ENCODE peak calls at places on chromosome X, in seven cellular contexts. Q is tibial nerve, A is endodermal cell, I is K562, G is lower lobe of right lung, K is upper lobe of right lung, D is sigmoid colon. M is an unnamed sample. For H3K27me3, the result is how much of the 10 kb centered on the place peaks cover.

GRCh38 chrX:126820700-126821420 is 1.3 kb downstream of the PRR32 start:
- DNase-seq in Q (no peak), A (peak), I (no peak), G (no peak), K (no peak), D (no peak), M (no peak)

GRCh38 chrX:47233333-47234113 is 714 bp downstream of the USP11 start:
- DNase-seq in Q (peak), A (peak), I (peak), G (peak), K (peak), D (peak), M (peak)

GRCh38 chrX:103330601-103331397 is 760 bp downstream of the TCEAL7 start:
- DNase-seq in Q (no peak), A (peak), I (no peak), G (no peak), K (no peak), D (peak), M (no peak)

GRCh38 chrX:153551135-153551534 is 33.7 kb downstream of the ATP2B3 start:
- DNase-seq in Q (no peak), A (no peak), I (no peak), G (no peak), K (no peak), D (no peak), M (no peak)

GRCh38 chrX:44874481-44875184 is 1.6 kb downstream of the KDM6A start:
- DNase-seq in Q (no peak), A (peak), I (peak), G (no peak), K (no peak), D (no peak), M (peak)

GRCh38 chrX:72247206-72247944 is 8.5 kb upstream of the ERCC6L start:
- DNase-seq in Q (no peak), A (no peak), I (no peak), G (peak), K (peak), D (no peak), M (no peak)

GRCh38 chrX:33156152-33156726 is 55.1 kb downstream of the DMD start:
- DNase-seq in Q (no peak), A (no peak), I (no peak), G (no peak), K (no peak), D (no peak), M (no peak)

GRCh38 chrX:75547783-75548182 is 24.9 kb upstream of the ZDHHC15 start:
- DNase-seq in Q (peak), A (no peak), I (no peak), G (peak), K (peak), D (peak), M (no peak)

GRCh38 chrX:132958086-132958703 is at the start of gene HS6ST2:
- DNase-seq in Q (no peak), A (peak), I (no peak), G (no peak), K (peak), D (no peak), M (peak)

GRCh38 chrX:134936542-134936941 is 54.2 kb upstream of the SMIM10 start:
- DNase-seq in Q (no peak), A (no peak), I (no peak), G (no peak), K (no peak), D (no peak), M (no peak)

GRCh38 chrX:23118890-23119527 is 119.2 kb downstream of the DDX53 start:
- DNase-seq in Q (no peak), A (no peak), I (no peak), G (no peak), K (no peak), D (no peak), M (no peak)

GRCh38 chrX:118627084-118627758 is 100.2 kb upstream of the IL13RA1 start:
- DNase-seq in Q (no peak), A (no peak), I (no peak), G (no peak), K (no peak), D (no peak), M (no peak)

GRCh38 chrX:21698274-21698673 is 40.1 kb upstream of the KLHL34 start:
- DNase-seq in Q (no peak), A (no peak), I (no peak), G (no peak), K (no peak), D (no peak), M (no peak)

GRCh38 chrX:5425119-5425518 is 803.5 kb downstream of the NLGN4X start:
- DNase-seq in Q (no peak), A (no peak), I (no peak), G (no peak), K (no peak), D (no peak), M (no peak)

GRCh38 chrX:7272301-7272700 is 124.3 kb upstream of the PUDP start:
- DNase-seq in Q (no peak), A (no peak), I (no peak), G (no peak), K (no peak), D (no peak), M (no peak)

GRCh38 chrX:120740072-120740471 is 110.2 kb upstream of the C1GALT1C1 start:
- DNase-seq in Q (no peak), A (no peak), I (no peak), G (no peak), K (no peak), D (no peak), M (no peak)

GRCh38 chrX:150049647-150050046 is 111.4 kb upstream of the EOLA2 start:
- DNase-seq in Q (no peak), A (no peak), I (no peak), G (no peak), K (no peak), D (no peak), M (no peak)

GRCh38 chrX:3939967-3940610 is 226.6 kb upstream of the PRKX start:
- DNase-seq in Q (no peak), A (no peak), I (peak), G (no peak), K (no peak), D (no peak), M (no peak)

GRCh38 chrX:111728096-111728495 is 47.1 kb downstream of the ALG13 start:
- DNase-seq in Q (no peak), A (no peak), I (no peak), G (no peak), K (no peak), D (no peak), M (no peak)

GRCh38 chrX:134173541-134174272 is 63.3 kb upstream of the CCDC160 start:
- DNase-seq in Q (no peak), A (peak), I (no peak), G (no peak), K (no peak), D (no peak), M (no peak)

GRCh38 chrX:37746268-37746931 is 33.5 kb upstream of the CYBB start:
- DNase-seq in Q (no peak), A (no peak), I (no peak), G (no peak), K (no peak), D (no peak), M (peak)

GRCh38 chrX:150032742-150033141 is 94.5 kb upstream of the EOLA2 start:
- DNase-seq in Q (no peak), A (no peak), I (no peak), G (no peak), K (no peak), D (no peak), M (no peak)

GRCh38 chrX:54358424-54359211 is 772 bp upstream of the WNK3 start:
- DNase-seq in Q (no peak), A (peak), I (no peak), G (peak), K (peak), D (peak), M (peak)

GRCh38 chrX:2508648-2509335 is 8.0 kb upstream of the DHRSX start:
- DNase-seq in Q (no peak), A (no peak), I (no peak), G (no peak), K (peak), D (no peak), M (no peak)
- TF ChIP-seq CTCF in Q (no peak), A (no peak), I (no peak), G (no peak), K (no peak), D (no peak), M (no peak)

GRCh38 chrX:40267334-40268118 is 169.8 kb upstream of the BCOR start:
- DNase-seq in Q (peak), A (no peak), I (no peak), G (no peak), K (peak), D (peak), M (peak)
- H3K4me3 ChIP-seq in Q (peak), A (no peak), I (peak), G (peak), K (peak), D (peak), M (peak)

GRCh38 chrX:53321943-53322497 is 40.6 kb upstream of the IQSEC2 start:
- DNase-seq in Q (no peak), A (no peak), I (no peak), G (no peak), K (no peak), D (no peak), M (no peak)
- H3K27me3 ChIP-seq in Q (under half), A (half or more), I (half or more), G (under half), K (under half), D (under half), M (under half)

DNA sequence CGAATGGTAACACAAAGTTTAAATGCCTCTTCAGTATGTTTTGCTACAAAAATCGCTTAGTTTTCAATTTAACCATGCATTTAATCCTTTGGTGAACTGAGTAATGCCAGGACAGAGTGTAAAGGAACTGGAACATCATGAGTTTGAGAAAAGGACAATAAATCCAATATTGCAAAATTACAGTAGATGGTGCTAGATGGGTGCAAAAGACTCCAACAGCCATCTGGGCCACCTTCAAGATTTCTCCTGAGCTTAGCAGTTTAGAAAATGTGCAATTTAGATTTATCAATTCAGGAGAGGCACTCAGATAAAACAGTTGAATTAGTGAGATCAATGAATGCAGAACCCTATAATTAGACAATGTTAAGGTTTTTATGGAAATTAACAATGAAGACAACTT is 33.2 kb upstream of the MID1IP1 start:
- DNase-seq in Q (no peak), A (no peak), I (no peak), G (no peak), K (no peak), D (no peak), M (no peak)
- TF ChIP-seq CTCF in Q (peak), A (no peak), I (peak), G (peak), K (peak), D (no peak), M (no peak)

GRCh38 chrX:49164589-49165360 is 2.2 kb downstream of the MAGIX start:
- DNase-seq in Q (no peak), A (no peak), I (no peak), G (no peak), K (no peak), D (no peak), M (no peak)

GRCh38 chrX:49165901-49166881 is 3.6 kb downstream of the MAGIX start:
- DNase-seq in Q (peak), A (peak), I (peak), G (peak), K (peak), D (peak), M (peak)

GRCh38 chrX:49166914-49167739 is 4.6 kb downstream of the MAGIX start:
- DNase-seq in Q (peak), A (peak), I (peak), G (peak), K (peak), D (peak), M (peak)

GRCh38 chrX:49163555-49164419 is 1.2 kb downstream of the MAGIX start:
- DNase-seq in Q (peak), A (peak), I (peak), G (peak), K (peak), D (peak), M (peak)

GRCh38 chrX:49167740-49168108 is 4.0 kb upstream of the PLP2 start:
- DNase-seq in Q (no peak), A (no peak), I (no peak), G (no peak), K (no peak), D (no peak), M (no peak)
- H3K4me3 ChIP-seq in Q (peak), A (no peak), I (peak), G (peak), K (peak), D (peak), M (peak)

GRCh38 chrX:129959493-129959832 is 23.0 kb upstream of the BCORL1 start:
- DNase-seq in Q (no peak), A (peak), I (peak), G (no peak), K (no peak), D (no peak), M (no peak)

GRCh38 chrX:129965166-129965565 is 17.3 kb upstream of the BCORL1 start:
- DNase-seq in Q (no peak), A (no peak), I (no peak), G (no peak), K (no peak), D (no peak), M (no peak)

GRCh38 chrX:129963729-129964128 is 18.7 kb upstream of the BCORL1 start:
- DNase-seq in Q (no peak), A (no peak), I (no peak), G (no peak), K (no peak), D (no peak), M (no peak)

GRCh38 chrX:129958814-129959492 is 23.5 kb upstream of the BCORL1 start:
- DNase-seq in Q (no peak), A (no peak), I (no peak), G (no peak), K (no peak), D (no peak), M (no peak)

GRCh38 chrX:129961180-129962083 is 21.0 kb upstream of the BCORL1 start:
- DNase-seq in Q (no peak), A (peak), I (peak), G (peak), K (peak), D (peak), M (peak)
- H3K27me3 ChIP-seq in Q (under half), A (under half), I (under half), G (under half), K (under half), D (under half), M (under half)

GRCh38 chrX:68808686-68809357 is 20.0 kb upstream of the EFNB1 start:
- DNase-seq in Q (no peak), A (peak), I (no peak), G (no peak), K (no peak), D (no peak), M (no peak)

DNA sequence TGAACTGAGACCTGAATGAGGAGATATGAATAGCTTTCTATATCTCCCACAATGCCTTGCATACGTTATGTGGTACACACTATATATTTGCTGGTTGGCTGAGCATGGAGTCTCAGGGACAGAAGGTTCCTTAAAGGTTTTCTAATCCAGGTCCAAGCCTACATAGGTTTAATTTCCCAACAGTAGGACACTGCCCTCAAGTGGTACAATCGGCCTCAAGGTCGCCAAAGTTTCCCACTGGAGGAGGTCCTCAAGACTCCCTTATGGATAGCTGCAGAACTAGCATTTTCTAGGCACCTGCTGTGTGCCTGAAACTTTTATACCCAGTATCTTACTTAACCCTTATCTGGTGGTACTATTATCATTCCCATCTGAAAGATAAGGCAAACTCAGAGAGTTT is 21.0 kb upstream of the EFNB1 start:
- DNase-seq in Q (no peak), A (peak), I (no peak), G (no peak), K (no peak), D (no peak), M (no peak)
- TF ChIP-seq CTCF in Q (peak), A (peak), I (peak), G (peak), K (peak), D (no peak), M (peak)

DNA sequence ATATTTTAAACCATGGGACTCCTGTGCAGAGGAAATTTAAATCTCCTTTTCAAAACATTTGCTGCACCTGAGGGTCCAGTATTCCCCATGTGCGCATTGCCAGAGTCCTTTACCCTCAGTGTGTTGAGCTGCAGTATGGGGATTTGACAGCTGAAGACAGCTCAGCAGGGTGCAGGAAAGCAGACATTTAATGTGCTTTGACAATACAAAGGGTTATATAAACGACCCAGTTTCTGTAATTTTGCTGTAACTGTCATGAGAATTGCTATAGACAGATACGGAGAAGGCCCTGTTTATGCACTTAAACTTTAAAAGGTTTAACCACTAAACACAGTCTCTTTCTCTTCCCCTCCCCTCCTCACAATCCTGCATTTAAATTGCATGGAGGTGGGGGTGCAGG is 393.4 kb downstream of the MID1IP1 start:
- DNase-seq in Q (no peak), A (no peak), I (no peak), G (no peak), K (no peak), D (no peak), M (no peak)
- H3K4me3 ChIP-seq in Q (no peak), A (no peak), I (no peak), G (no peak), K (no peak), D (no peak), M (no peak)